ENCODE peak calls at places on chromosomes 13 and 19, in five cellular contexts. J is GM12865, E is body of pancreas, B is amniotic epithelial cell, H is transverse colon. G is an unnamed sample.

GRCh38 chr19:50401505-50402450 is 17.0 kb upstream of the SPIB start:
- DNase-seq in J (no peak), E (no peak), B (no peak), H (no peak), G (no peak)

GRCh38 chr13:60538566-60538965 is 141.5 kb downstream of the TDRD3 start:
- DNase-seq in J (no peak), E (no peak), B (no peak), H (no peak), G (no peak)

GRCh38 chr19:43618921-43619261 is 538 bp downstream of the ZNF428 start:
- DNase-seq in J (peak; percentile 83), E (no peak), B (peak; percentile 22), H (no peak), G (peak; percentile 80)

GRCh38 chr13:21613791-21614190 is 9.8 kb upstream of the MICU2 start:
- DNase-seq in J (no peak), E (no peak), B (no peak), H (no peak), G (no peak)

GRCh38 chr13:101572456-101572855 is 120.0 kb downstream of the ITGBL1 start:
- DNase-seq in J (no peak), E (no peak), B (no peak), H (no peak), G (no peak)

GRCh38 chr13:58994778-58995177 is 1169.0 kb downstream of the DIAPH3 start:
- DNase-seq in J (no peak), E (no peak), B (peak; percentile 49), H (no peak), G (peak; percentile 10)

GRCh38 chr19:21321996-21322395 is 7.2 kb downstream of the ZNF708 start:
- DNase-seq in J (no peak), E (no peak), B (peak; percentile 42), H (no peak), G (no peak)

GRCh38 chr13:99975626-99976025 is 4.1 kb upstream of the ZIC5 start:
- DNase-seq in J (no peak), E (no peak), B (no peak), H (no peak), G (no peak)

GRCh38 chr19:34678421-34678820 is 943 bp downstream of the ZNF302 start:
- DNase-seq in J (no peak), E (no peak), B (no peak), H (no peak), G (no peak)

GRCh38 chr19:30172643-30173242 is 199.4 kb upstream of the ZNF536 start:
- DNase-seq in J (no peak), E (no peak), B (no peak), H (no peak), G (no peak)

G was measured in OCI-LY7.